ENCODE peak calls at places on chromosomes 3 and 15, in four cellular contexts. One of them, this sample, is unnamed.

GRCh38 chr15:76376816-76377215 is 40.2 kb downstream of the ISL2 start:
- DNase-seq in GM12865: no peak
- DNase-seq in body of pancreas: no peak
- DNase-seq in HL-60: no peak
- DNase-seq in this sample: no peak

GRCh38 chr15:73881539-73882320 is 8.4 kb downstream of the TBC1D21 start:
- DNase-seq in GM12865: no peak
- DNase-seq in body of pancreas: no peak
- DNase-seq in HL-60: no peak
- DNase-seq in this sample: no peak

GRCh38 chr15:66901336-66902100 is 163.9 kb upstream of the SMAD3 start:
- DNase-seq in GM12865: no peak
- DNase-seq in HL-60: no peak
- DNase-seq in body of pancreas: no peak
- DNase-seq in this sample: no peak

GRCh38 chr3:114994554-114995341 is 152.3 kb downstream of the ZBTB20 start:
- DNase-seq in HL-60: no peak
- DNase-seq in body of pancreas: no peak
- DNase-seq in GM12865: peak; percentile 10
- DNase-seq in this sample: no peak

GRCh38 chr3:173552526-173552925 is 155.0 kb downstream of the NLGN1 start:
- DNase-seq in GM12865: no peak
- DNase-seq in HL-60: no peak
- DNase-seq in body of pancreas: no peak
- DNase-seq in this sample: no peak

GRCh38 chr15:83559310-83559966 is 94.5 kb upstream of the ADAMTSL3 start:
- DNase-seq in GM12865: peak; percentile 69
- DNase-seq in HL-60: peak; percentile 42
- DNase-seq in body of pancreas: peak; percentile 63
- DNase-seq in this sample: peak; percentile 83

GRCh38 chr3:156787926-156788663 is 38.1 kb upstream of the LEKR1 start:
- DNase-seq in GM12865: peak; percentile 32
- DNase-seq in HL-60: no peak
- DNase-seq in body of pancreas: no peak
- DNase-seq in this sample: peak; percentile 98

GRCh38 chr3:95319921-95320494 is 1257.1 kb downstream of the NSUN3 start:
- DNase-seq in body of pancreas: no peak
- DNase-seq in GM12865: no peak
- DNase-seq in HL-60: no peak
- DNase-seq in this sample: peak; percentile 10

DNA sequence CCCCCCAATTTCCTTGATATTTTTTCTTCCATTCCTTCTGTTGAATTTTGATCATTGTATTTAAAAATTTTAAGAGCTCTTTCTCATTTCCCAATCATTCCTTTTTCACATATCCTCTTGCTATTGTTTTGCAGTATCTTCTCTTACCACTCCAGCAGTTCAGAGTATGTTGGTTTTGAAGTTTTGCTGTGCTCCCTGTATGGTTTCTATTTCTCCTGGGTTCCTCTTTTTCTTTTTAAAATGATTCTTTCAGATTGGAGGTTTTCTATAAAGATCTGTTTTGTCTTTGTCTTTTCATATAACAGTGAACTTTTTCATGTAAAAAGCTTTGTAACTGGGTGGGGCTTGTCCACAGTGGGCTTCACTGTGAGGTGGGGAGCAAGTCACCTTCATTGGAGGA is 12.8 kb downstream of the USP3 start:
- DNase-seq in HL-60: no peak
- DNase-seq in GM12865: no peak
- DNase-seq in body of pancreas: no peak
- DNase-seq in this sample: no peak
- H3K4me3 ChIP-seq in HL-60: no peak overlapping the region
- H3K4me3 ChIP-seq in GM12865: no peak overlapping the region
- H3K4me3 ChIP-seq in body of pancreas: no peak overlapping the region
- H3K4me3 ChIP-seq in this sample: no peak overlapping the region

DNA sequence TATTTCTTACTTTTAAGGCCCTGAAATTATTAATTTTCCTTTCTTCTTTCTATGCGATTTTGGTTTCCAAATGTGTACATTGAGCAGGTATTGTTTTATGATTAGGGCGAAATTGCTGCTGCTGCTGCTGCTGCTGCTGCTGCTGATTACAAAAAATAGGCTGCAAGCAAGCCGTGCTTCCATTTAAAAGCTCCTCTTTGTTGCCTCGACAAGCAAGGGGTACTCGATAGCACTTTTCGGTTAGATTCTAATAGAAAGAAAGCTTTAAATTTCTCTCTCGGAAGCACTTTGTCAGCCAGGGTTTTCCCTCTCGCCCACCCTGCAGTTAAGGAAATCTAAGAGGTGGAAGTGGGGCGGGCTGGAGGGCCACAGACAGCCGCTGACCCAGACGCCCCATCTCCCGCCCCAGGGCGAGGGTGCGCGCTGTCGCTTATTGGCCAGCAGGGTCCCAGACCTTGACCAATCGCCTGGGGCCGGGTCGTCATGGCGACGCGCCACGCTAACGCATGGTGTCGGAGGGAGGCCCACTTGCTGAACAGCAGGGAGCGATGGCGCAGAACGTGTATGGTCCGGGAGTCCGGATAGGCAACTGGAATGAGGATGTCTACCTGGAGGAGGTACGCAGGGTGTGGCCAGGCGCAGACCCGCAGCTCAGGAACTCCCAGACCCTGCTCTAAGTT is at the start of gene CFAP161:
- DNase-seq in body of pancreas: peak; percentile 70
- DNase-seq in GM12865: no peak
- DNase-seq in HL-60: no peak
- DNase-seq in this sample: peak; percentile 62
- TF ChIP-seq CTCF in body of pancreas: peak; percentile 4
- TF ChIP-seq CTCF in GM12865: no peak
- TF ChIP-seq CTCF in HL-60: no peak
- TF ChIP-seq CTCF in this sample: no peak

GRCh38 chr3:154148541-154148940 is 27.4 kb downstream of the ARHGEF26 start:
- DNase-seq in GM12865: no peak
- DNase-seq in body of pancreas: no peak
- DNase-seq in HL-60: no peak
- DNase-seq in this sample: no peak

GRCh38 chr3:154149286-154149685 is 28.1 kb downstream of the ARHGEF26 start:
- DNase-seq in HL-60: no peak
- DNase-seq in body of pancreas: no peak
- DNase-seq in GM12865: no peak
- DNase-seq in this sample: no peak

GRCh38 chr3:154142608-154143007 is 21.4 kb downstream of the ARHGEF26 start:
- DNase-seq in GM12865: no peak
- DNase-seq in body of pancreas: no peak
- DNase-seq in HL-60: no peak
- DNase-seq in this sample: peak; percentile 85

GRCh38 chr3:154143873-154144272 is 22.7 kb downstream of the ARHGEF26 start:
- DNase-seq in body of pancreas: no peak
- DNase-seq in HL-60: no peak
- DNase-seq in GM12865: no peak
- DNase-seq in this sample: no peak

DNA sequence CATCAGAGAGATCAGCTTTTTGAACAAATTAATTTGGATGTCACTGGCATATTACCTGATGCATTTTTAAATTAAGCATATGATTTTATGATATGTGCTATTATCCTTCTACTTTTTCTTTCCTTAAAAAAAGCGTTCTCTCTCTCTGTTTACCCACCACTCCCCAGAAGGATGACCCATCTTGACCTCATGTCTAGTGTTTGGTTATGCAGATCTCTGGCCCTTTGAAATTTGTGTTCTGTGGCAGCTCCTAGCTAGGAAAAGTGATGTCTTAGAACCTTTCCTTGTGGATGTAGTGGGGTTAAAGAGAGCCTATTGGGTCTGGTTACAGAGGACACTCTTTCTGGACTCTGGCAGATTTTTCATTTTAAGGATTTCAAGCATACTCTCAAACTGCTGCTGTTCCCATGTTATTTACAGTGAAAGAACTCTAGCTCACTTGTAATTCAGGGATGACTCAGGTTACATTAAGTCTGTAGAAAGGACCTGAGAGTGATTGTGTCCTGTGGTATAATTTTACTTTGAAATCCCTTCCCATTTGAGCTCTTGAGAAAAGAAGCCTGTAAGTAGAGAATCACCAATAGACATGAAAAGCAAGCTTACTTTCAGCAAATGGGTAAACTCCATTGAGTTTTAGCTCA is 23.8 kb downstream of the ARHGEF26 start:
- DNase-seq in GM12865: no peak
- DNase-seq in body of pancreas: no peak
- DNase-seq in HL-60: no peak
- DNase-seq in this sample: no peak
- H3K4me3 ChIP-seq in GM12865: no peak overlapping the region
- H3K4me3 ChIP-seq in body of pancreas: no peak overlapping the region
- H3K4me3 ChIP-seq in HL-60: no peak overlapping the region
- H3K4me3 ChIP-seq in this sample: no peak overlapping the region

GRCh38 chr15:101440846-101441590 is 48.5 kb downstream of the PCSK6 start:
- DNase-seq in body of pancreas: no peak
- DNase-seq in GM12865: no peak
- DNase-seq in HL-60: no peak
- DNase-seq in this sample: no peak

GRCh38 chr15:101437618-101438481 is 51.7 kb downstream of the PCSK6 start:
- DNase-seq in HL-60: no peak
- DNase-seq in GM12865: no peak
- DNase-seq in body of pancreas: no peak
- DNase-seq in this sample: no peak

GRCh38 chr15:101438482-101439284 is 50.8 kb downstream of the PCSK6 start:
- DNase-seq in GM12865: no peak
- DNase-seq in body of pancreas: no peak
- DNase-seq in HL-60: no peak
- DNase-seq in this sample: no peak

GRCh38 chr15:101439920-101440319 is 49.6 kb downstream of the PCSK6 start:
- DNase-seq in GM12865: no peak
- DNase-seq in HL-60: no peak
- DNase-seq in body of pancreas: no peak
- DNase-seq in this sample: no peak

GRCh38 chr15:101439285-101439919 is 50.1 kb downstream of the PCSK6 start:
- DNase-seq in body of pancreas: no peak
- DNase-seq in GM12865: no peak
- DNase-seq in HL-60: no peak
- DNase-seq in this sample: no peak
- TF ChIP-seq CTCF in body of pancreas: no peak
- TF ChIP-seq CTCF in GM12865: no peak
- TF ChIP-seq CTCF in HL-60: no peak
- TF ChIP-seq CTCF in this sample: no peak

DNA sequence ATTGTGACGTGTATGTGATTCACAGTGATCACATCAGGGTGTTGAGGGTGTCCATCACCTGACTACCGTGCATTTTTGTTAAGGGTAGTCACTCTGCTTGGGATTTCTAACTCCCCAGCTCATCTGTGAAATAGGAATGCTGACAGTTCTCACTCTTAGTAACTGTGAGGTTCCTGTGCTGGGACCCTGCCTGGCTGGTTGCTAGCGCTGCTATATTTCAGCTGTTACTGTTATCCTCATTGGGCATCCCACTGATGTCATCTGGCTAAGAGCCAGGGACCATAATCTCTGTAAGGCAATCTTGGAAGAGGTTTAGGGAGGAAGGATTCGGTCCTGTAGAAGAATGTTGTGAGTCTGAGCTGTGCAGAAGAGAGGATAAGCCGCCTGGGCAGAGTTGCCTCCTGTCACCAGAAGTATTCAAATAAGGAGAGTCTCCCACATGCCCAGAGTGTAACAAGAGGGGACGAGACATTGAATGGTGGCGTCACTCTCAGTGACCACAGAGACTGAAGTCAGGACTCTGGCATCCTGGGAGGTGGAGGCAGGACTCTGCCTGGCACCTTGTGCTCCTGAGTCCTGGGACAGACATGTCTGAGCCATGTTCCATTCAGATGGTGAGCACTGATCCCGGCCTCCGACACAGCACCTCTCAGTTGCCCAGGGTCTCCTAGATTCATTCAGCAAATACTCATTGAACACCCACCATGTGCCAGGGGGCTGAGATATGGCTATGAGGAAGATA is 52.2 kb downstream of the FBLN2 start:
- DNase-seq in GM12865: no peak
- DNase-seq in HL-60: no peak
- DNase-seq in body of pancreas: no peak
- DNase-seq in this sample: peak; percentile 99
- H3K4me3 ChIP-seq in GM12865: no peak overlapping the region
- H3K4me3 ChIP-seq in HL-60: no peak overlapping the region
- H3K4me3 ChIP-seq in body of pancreas: no peak overlapping the region
- H3K4me3 ChIP-seq in this sample: no peak overlapping the region

GRCh38 chr3:174784206-174784934 is 74.8 kb upstream of the NAALADL2 start:
- DNase-seq in GM12865: no peak
- DNase-seq in HL-60: no peak
- DNase-seq in body of pancreas: no peak
- DNase-seq in this sample: peak; percentile 70
- TF ChIP-seq CTCF in GM12865: no peak
- TF ChIP-seq CTCF in HL-60: no peak
- TF ChIP-seq CTCF in body of pancreas: no peak
- TF ChIP-seq CTCF in this sample: no peak

This sample was measured in epithelial cell of esophagus.